ENCODE peak calls at places on chromosomes 12 and 14, in nine cellular contexts. C, J, Z, I, K, B, R, V and A are unnamed samples. For H3K4me1, the result is how much of the 10 kb centered on the place peaks cover.

GRCh38 chr14:74980398-74980745 is 22.3 kb upstream of the EIF2B2 start:
- DNase-seq in C (no peak), J (no peak), Z (no peak), I (no peak), K (no peak), B (peak), R (no peak), V (no peak), A (no peak)

GRCh38 chr12:108724054-108724889 is 7.0 kb downstream of the CORO1C start:
- DNase-seq in C (no peak), J (peak), Z (no peak), I (no peak), K (no peak), B (no peak), R (no peak), V (peak), A (no peak)

GRCh38 chr12:807041-807717 is 54.8 kb downstream of the WNK1 start:
- DNase-seq in C (no peak), J (no peak), Z (no peak), I (no peak), K (no peak), B (no peak), R (no peak), V (no peak), A (no peak)

GRCh38 chr14:89429206-89430091 is 12.4 kb upstream of the FOXN3 start:
- DNase-seq in C (no peak), J (no peak), Z (no peak), I (peak), K (peak), B (peak), R (no peak), V (peak), A (no peak)

GRCh38 chr12:77796775-77797174 is 33.9 kb upstream of the NAV3 start:
- DNase-seq in C (no peak), J (no peak), Z (no peak), I (no peak), K (no peak), B (no peak), R (peak), V (peak), A (no peak)

GRCh38 chr14:23828611-23829010 is 125.0 kb upstream of the DHRS4 start:
- DNase-seq in C (no peak), J (no peak), Z (no peak), I (no peak), K (no peak), B (no peak), R (no peak), V (no peak), A (no peak)

GRCh38 chr12:101828463-101829196 is 2.1 kb downstream of the GNPTAB start:
- DNase-seq in C (no peak), J (no peak), Z (no peak), I (no peak), K (no peak), B (no peak), R (no peak), V (no peak), A (no peak)

GRCh38 chr12:39643052-39643451 is 23.4 kb upstream of the ABCD2 start:
- DNase-seq in C (no peak), J (no peak), Z (no peak), I (no peak), K (no peak), B (no peak), R (no peak), V (no peak), A (no peak)

GRCh38 chr12:47193066-47193465 is 113.3 kb upstream of the AMIGO2 start:
- DNase-seq in C (no peak), J (no peak), Z (no peak), I (no peak), K (no peak), B (no peak), R (no peak), V (no peak), A (no peak)

GRCh38 chr12:13251496-13251895 is 55.0 kb downstream of the EMP1 start:
- DNase-seq in C (no peak), J (no peak), Z (no peak), I (peak), K (no peak), B (no peak), R (no peak), V (no peak), A (no peak)

GRCh38 chr12:989751-990278 is 1.2 kb upstream of the ERC1 start:
- DNase-seq in C (no peak), J (no peak), Z (no peak), I (peak), K (peak), B (no peak), R (peak), V (peak), A (no peak)

GRCh38 chr12:65500121-65500846 is 221.8 kb downstream of the MSRB3 start:
- DNase-seq in C (no peak), J (no peak), Z (no peak), I (no peak), K (no peak), B (no peak), R (peak), V (peak), A (no peak)

GRCh38 chr14:72013606-72014129 is 81.4 kb downstream of the RGS6 start:
- DNase-seq in C (no peak), J (no peak), Z (no peak), I (no peak), K (no peak), B (no peak), R (no peak), V (no peak), A (peak)

GRCh38 chr12:66903782-66904396 is 225.0 kb upstream of the GRIP1 start:
- DNase-seq in C (no peak), J (no peak), Z (no peak), I (no peak), K (no peak), B (no peak), R (no peak), V (no peak), A (no peak)

GRCh38 chr14:104686624-104687517 is 2.5 kb upstream of the INF2 start:
- DNase-seq in C (no peak), J (no peak), Z (peak), I (peak), K (peak), B (peak), R (no peak), V (no peak), A (no peak)

GRCh38 chr12:119621878-119622277 is 28.3 kb downstream of the TMEM233 start:
- DNase-seq in C (no peak), J (no peak), Z (no peak), I (no peak), K (no peak), B (no peak), R (no peak), V (peak), A (no peak)

GRCh38 chr14:70004791-70005190 is 125.6 kb downstream of the SMOC1 start:
- DNase-seq in C (no peak), J (no peak), Z (no peak), I (no peak), K (no peak), B (no peak), R (no peak), V (no peak), A (no peak)

GRCh38 chr12:132827763-132828703 is 636 bp downstream of the GOLGA3 start:
- DNase-seq in C (peak), J (peak), Z (peak), I (peak), K (peak), B (no peak), R (peak), V (peak), A (no peak)

GRCh38 chr14:101808894-101809670 is 47.6 kb downstream of the PPP2R5C start:
- DNase-seq in C (no peak), J (no peak), Z (no peak), I (no peak), K (no peak), B (no peak), R (no peak), V (no peak), A (no peak)

GRCh38 chr14:48250575-48250974 is 575.2 kb upstream of the MDGA2 start:
- DNase-seq in C (no peak), J (no peak), Z (no peak), I (no peak), K (no peak), B (no peak), R (no peak), V (no peak), A (no peak)

GRCh38 chr12:120439646-120440247 is 1.8 kb downstream of the COX6A1 start:
- DNase-seq in C (peak), J (peak), Z (no peak), I (peak), K (peak), B (no peak), R (peak), V (peak), A (no peak)

GRCh38 chr12:66066071-66066928 is 64.2 kb downstream of the LLPH start:
- DNase-seq in C (no peak), J (no peak), Z (no peak), I (no peak), K (no peak), B (no peak), R (peak), V (peak), A (peak)

GRCh38 chr12:41188058-41188840 is at the start of gene PDZRN4:
- DNase-seq in C (no peak), J (no peak), Z (peak), I (peak), K (peak), B (peak), R (peak), V (no peak), A (no peak)

GRCh38 chr14:70931008-70931407 is 23.7 kb downstream of the PCNX1 start:
- DNase-seq in C (no peak), J (no peak), Z (no peak), I (no peak), K (no peak), B (no peak), R (no peak), V (peak), A (no peak)

GRCh38 chr12:104721944-104722343 is 236.1 kb downstream of the SLC41A2 start:
- DNase-seq in C (no peak), J (no peak), Z (no peak), I (no peak), K (no peak), B (no peak), R (no peak), V (no peak), A (no peak)

GRCh38 chr14:23061995-23062394 is 4.7 kb upstream of the CDH24 start:
- DNase-seq in C (peak), J (peak), Z (no peak), I (peak), K (peak), B (peak), R (peak), V (peak), A (no peak)

GRCh38 chr14:32473476-32473875 is 144.4 kb downstream of the AKAP6 start:
- DNase-seq in C (peak), J (peak), Z (no peak), I (peak), K (peak), B (no peak), R (peak), V (peak), A (no peak)
- TF ChIP-seq CTCF in C (no peak), J (no peak), Z (no peak), I (no peak), K (no peak), B (no peak), R (no peak), V (no peak), A (no peak)

GRCh38 chr12:70254846-70255245 is 11.6 kb downstream of the CNOT2 start:
- DNase-seq in C (no peak), J (no peak), Z (no peak), I (no peak), K (no peak), B (no peak), R (no peak), V (no peak), A (no peak)
- H3K4me1 ChIP-seq in C (under half), J (under half), Z (under half), I (under half), K (under half), B (under half), R (under half), V (under half), A (under half)

GRCh38 chr12:72274926-72275325 is 2.8 kb downstream of the TRHDE start:
- DNase-seq in C (no peak), J (no peak), Z (no peak), I (no peak), K (peak), B (no peak), R (peak), V (no peak), A (no peak)

GRCh38 chr12:72273851-72274284 is 1.7 kb downstream of the TRHDE start:
- DNase-seq in C (no peak), J (no peak), Z (no peak), I (no peak), K (peak), B (no peak), R (no peak), V (no peak), A (no peak)

GRCh38 chr12:72276212-72276865 is 4.2 kb downstream of the TRHDE start:
- DNase-seq in C (no peak), J (no peak), Z (no peak), I (no peak), K (no peak), B (no peak), R (no peak), V (no peak), A (no peak)

GRCh38 chr12:72277415-72277814 is 5.2 kb downstream of the TRHDE start:
- DNase-seq in C (no peak), J (no peak), Z (no peak), I (no peak), K (no peak), B (no peak), R (no peak), V (peak), A (no peak)

DNA sequence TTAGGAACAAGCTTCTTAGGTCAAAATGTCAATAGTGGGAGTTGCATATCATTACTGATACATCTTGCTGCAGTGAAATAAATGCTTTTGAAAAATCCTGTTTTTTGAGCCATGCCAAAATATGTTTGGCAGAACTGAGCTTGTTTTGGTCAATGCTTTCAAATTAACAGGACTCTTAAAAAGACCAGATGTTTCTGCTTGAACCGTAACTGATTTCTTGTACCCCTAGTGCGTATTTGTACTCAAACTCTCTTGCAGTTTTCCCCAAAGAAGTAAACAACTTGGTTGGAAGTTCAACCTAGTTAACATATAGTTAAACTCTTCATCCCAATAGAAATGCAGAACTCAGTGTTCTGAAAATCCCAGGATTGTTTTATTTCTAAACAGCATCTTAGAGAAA is 3.4 kb downstream of the TRHDE start:
- DNase-seq in C (no peak), J (no peak), Z (no peak), I (no peak), K (no peak), B (no peak), R (no peak), V (no peak), A (no peak)
- H3K4me3 ChIP-seq in C (no peak), J (no peak), Z (no peak), I (no peak), K (no peak), B (peak), R (no peak), V (peak), A (no peak)

DNA sequence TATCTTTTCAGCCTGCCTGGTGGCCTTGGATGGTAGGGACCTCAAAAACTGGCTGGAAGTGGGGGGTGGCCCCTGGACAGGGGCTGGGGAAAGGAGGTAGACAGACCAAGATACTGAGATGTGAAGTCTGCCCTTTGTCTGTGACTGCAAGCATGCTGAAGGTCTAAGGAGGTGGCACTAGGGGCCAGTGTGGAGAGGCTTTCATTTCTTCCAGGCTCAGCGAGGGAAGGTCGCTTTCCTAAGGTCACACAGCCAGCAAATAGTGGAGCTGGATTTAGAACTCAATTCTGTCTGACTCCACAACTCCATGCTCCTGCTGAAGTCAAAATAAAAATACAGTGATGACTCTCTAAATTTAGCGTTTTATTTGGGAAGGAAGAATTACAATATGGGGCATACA is 11.3 kb upstream of the PLBD2 start:
- DNase-seq in C (no peak), J (no peak), Z (no peak), I (no peak), K (no peak), B (no peak), R (no peak), V (no peak), A (no peak)
- TF ChIP-seq CTCF in C (no peak), J (no peak), Z (no peak), I (no peak), K (no peak), B (no peak), R (no peak), V (no peak), A (no peak)

GRCh38 chr12:52942056-52942913 is 6.6 kb upstream of the KRT18 start:
- DNase-seq in C (no peak), J (no peak), Z (peak), I (peak), K (peak), B (no peak), R (no peak), V (peak), A (no peak)
- H3K4me1 ChIP-seq in C (under half), J (under half), Z (under half), I (under half), K (under half), B (under half), R (under half), V (under half), A (under half)

GRCh38 chr12:6279256-6279628 is 31.2 kb upstream of the PLEKHG6 start:
- DNase-seq in C (no peak), J (no peak), Z (no peak), I (no peak), K (no peak), B (no peak), R (no peak), V (no peak), A (no peak)
- H3K4me3 ChIP-seq in C (no peak), J (no peak), Z (no peak), I (no peak), K (no peak), B (peak), R (no peak), V (no peak), A (peak)

GRCh38 chr14:100540141-100540925 is 46.9 kb downstream of the BEGAIN start:
- DNase-seq in C (no peak), J (peak), Z (peak), I (no peak), K (peak), B (peak), R (peak), V (no peak), A (no peak)
- TF ChIP-seq CTCF in C (no peak), J (no peak), Z (no peak), I (no peak), K (peak), B (no peak), R (peak), V (peak), A (no peak)